ENCODE peak calls at places on chromosomes 3 and 15, in four cellular contexts. One of them, this sample, is unnamed.

GRCh38 chr3:23826382-23827061 is 20.8 kb downstream of the UBE2E1 start:
- DNase-seq in H1: no peak
- DNase-seq in HepG2: no peak
- DNase-seq in GM12878: no peak
- DNase-seq in this sample: no peak

GRCh38 chr15:98596131-98596530 is 52.2 kb upstream of the IGF1R start:
- DNase-seq in H1: no peak
- DNase-seq in HepG2: no peak
- DNase-seq in GM12878: no peak
- DNase-seq in this sample: no peak

GRCh38 chr3:52278510-52279069 is at the start of gene WDR82:
- DNase-seq in H1: peak; percentile 85
- DNase-seq in HepG2: peak; percentile 78
- DNase-seq in GM12878: peak; percentile 67
- DNase-seq in this sample: peak; percentile 95

GRCh38 chr15:57671636-57672035 is 34.9 kb upstream of the POLR2M start:
- DNase-seq in H1: no peak
- DNase-seq in HepG2: no peak
- DNase-seq in GM12878: no peak
- DNase-seq in this sample: no peak

GRCh38 chr15:64343222-64343621 is 12.8 kb downstream of the CSNK1G1 start:
- DNase-seq in H1: no peak
- DNase-seq in HepG2: no peak
- DNase-seq in GM12878: no peak
- DNase-seq in this sample: no peak

GRCh38 chr3:39378092-39378491 is 5.1 kb upstream of the SLC25A38 start:
- DNase-seq in H1: no peak
- DNase-seq in HepG2: peak; percentile 59
- DNase-seq in GM12878: no peak
- DNase-seq in this sample: peak; percentile 76

GRCh38 chr3:14374444-14374883 is 27.9 kb upstream of the SLC6A6 start:
- DNase-seq in H1: no peak
- DNase-seq in HepG2: no peak
- DNase-seq in GM12878: no peak
- DNase-seq in this sample: no peak

GRCh38 chr15:53072077-53072476 is 281.9 kb upstream of the ONECUT1 start:
- DNase-seq in H1: peak; percentile 77
- DNase-seq in HepG2: peak; percentile 35
- DNase-seq in GM12878: no peak
- DNase-seq in this sample: peak; percentile 74

GRCh38 chr15:71780349-71780976 is 29.9 kb upstream of the NR2E3 start:
- DNase-seq in H1: peak; percentile 31
- DNase-seq in HepG2: peak; percentile 45
- DNase-seq in GM12878: peak; percentile 49
- DNase-seq in this sample: peak; percentile 75

GRCh38 chr15:57727031-57727430 is 20.5 kb downstream of the POLR2M start:
- DNase-seq in H1: no peak
- DNase-seq in HepG2: no peak
- DNase-seq in GM12878: no peak
- DNase-seq in this sample: no peak

GRCh38 chr15:35522061-35522460 is 23.9 kb downstream of the DPH6 start:
- DNase-seq in H1: no peak
- DNase-seq in HepG2: no peak
- DNase-seq in GM12878: no peak
- DNase-seq in this sample: no peak
- TF ChIP-seq SUZ12 in H1: no peak
- TF ChIP-seq SUZ12 in HepG2: no peak
- TF ChIP-seq SUZ12 in GM12878: no peak
- TF ChIP-seq SUZ12 in this sample: no peak

GRCh38 chr3:133803474-133803873 is 2.1 kb upstream of the SRPRB start:
- DNase-seq in H1: no peak
- DNase-seq in HepG2: no peak
- DNase-seq in GM12878: no peak
- DNase-seq in this sample: no peak

GRCh38 chr3:133805702-133806475 is at the start of gene SRPRB:
- DNase-seq in H1: peak; percentile 77
- DNase-seq in HepG2: peak; percentile 87
- DNase-seq in GM12878: peak; percentile 87
- DNase-seq in this sample: peak; percentile 90

GRCh38 chr3:133805384-133805701 is 272 bp upstream of the SRPRB start:
- DNase-seq in H1: no peak
- DNase-seq in HepG2: no peak
- DNase-seq in GM12878: no peak
- DNase-seq in this sample: no peak

GRCh38 chr3:133799794-133800585 is 5.6 kb upstream of the SRPRB start:
- DNase-seq in H1: no peak
- DNase-seq in HepG2: peak; percentile 69
- DNase-seq in GM12878: no peak
- DNase-seq in this sample: no peak

GRCh38 chr3:133804896-133805295 is 719 bp upstream of the SRPRB start:
- DNase-seq in H1: no peak
- DNase-seq in HepG2: no peak
- DNase-seq in GM12878: no peak
- DNase-seq in this sample: no peak
- H3K9ac ChIP-seq in H1: no peak overlapping the region
- H3K9ac ChIP-seq in HepG2: no peak overlapping the region
- H3K9ac ChIP-seq in GM12878: no peak overlapping the region
- H3K9ac ChIP-seq in this sample: no peak overlapping the region

DNA sequence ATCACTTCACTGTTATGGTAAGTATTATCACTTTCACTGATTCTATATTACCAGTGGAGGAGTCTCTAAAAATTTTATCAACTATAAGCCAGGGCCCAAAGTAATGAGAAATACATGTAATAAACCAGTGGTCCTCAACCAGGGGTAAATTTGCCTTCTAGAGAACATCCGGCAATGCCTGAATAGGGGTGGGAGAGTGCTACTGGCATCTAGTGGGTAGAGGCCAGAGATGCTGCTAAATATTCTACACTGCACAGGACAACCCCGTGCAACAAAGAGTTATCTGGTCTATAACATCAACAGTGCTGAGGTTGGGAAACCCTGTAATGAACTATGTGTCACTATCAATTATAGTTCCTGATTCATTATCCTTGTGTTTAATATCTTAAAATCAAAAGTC is 2.2 kb downstream of the LYSMD2 start:
- DNase-seq in H1: no peak
- DNase-seq in HepG2: no peak
- DNase-seq in GM12878: no peak
- DNase-seq in this sample: no peak
- TF ChIP-seq SUZ12 in H1: no peak
- TF ChIP-seq SUZ12 in HepG2: no peak
- TF ChIP-seq SUZ12 in GM12878: no peak
- TF ChIP-seq SUZ12 in this sample: no peak

DNA sequence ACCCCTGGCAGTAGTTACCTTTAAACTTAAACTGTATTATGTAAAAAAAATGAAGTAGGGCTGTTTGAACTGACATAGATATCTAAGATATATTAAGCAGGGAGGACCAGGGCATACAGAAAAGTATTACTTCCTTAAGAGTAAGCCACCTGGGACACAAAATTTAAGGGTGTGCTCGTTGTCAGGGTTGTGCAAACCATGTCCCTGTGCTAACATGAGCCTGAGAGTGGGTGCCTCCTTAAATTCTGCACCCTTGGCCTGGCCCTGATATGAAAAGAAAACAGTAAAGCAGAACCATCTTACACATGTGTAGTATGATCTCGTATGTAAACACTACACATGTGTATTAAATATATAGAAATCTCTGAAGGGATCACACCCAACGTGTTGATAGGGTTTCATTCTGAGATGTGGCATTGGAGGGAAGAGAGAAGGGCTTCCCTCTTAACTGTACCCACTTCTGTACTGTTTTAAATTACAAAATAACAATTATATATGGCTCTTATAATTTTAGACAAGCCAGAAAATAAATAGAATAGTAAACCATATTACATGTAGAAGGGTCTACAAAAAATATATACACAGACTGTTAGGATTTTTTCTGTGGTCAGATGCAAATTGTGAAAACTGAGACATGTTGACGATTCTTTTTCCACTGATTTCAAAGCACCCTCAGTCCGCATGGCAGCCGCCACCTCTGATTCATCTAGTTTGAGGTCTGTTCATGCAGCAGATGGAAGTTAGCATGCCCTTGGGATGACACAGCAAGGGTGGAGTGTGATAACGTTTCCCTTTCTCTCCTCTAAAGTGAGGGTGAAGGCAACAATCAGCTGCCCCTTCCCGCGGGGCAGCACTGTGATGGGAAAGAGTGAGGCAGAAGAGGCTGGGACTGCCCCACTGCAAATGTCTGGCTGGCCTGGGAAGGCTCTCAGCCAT is 400.9 kb upstream of the PROK2 start:
- DNase-seq in H1: no peak
- DNase-seq in HepG2: peak; percentile 7
- DNase-seq in GM12878: no peak
- DNase-seq in this sample: no peak
- H3K9ac ChIP-seq in H1: no peak overlapping the region
- H3K9ac ChIP-seq in HepG2: no peak overlapping the region
- H3K9ac ChIP-seq in GM12878: no peak overlapping the region
- H3K9ac ChIP-seq in this sample: no peak overlapping the region

DNA sequence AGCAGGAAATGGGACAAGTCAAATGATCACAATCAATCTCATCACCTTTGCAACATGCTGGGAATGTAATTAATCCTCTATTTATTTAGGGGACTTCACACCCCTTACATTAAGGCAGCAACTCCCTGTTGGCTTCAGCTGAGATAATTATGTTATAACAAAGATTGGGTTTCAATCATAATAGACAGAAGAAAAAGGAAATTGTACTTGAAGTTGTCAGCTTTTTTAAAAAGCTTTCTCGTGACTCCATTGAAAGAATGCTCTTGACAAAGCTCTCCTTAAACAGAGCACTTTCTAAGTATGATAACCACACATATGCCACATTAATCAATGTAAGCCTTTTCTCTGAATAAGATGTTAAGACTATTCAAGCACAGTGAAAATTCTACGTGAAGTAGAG is 65.7 kb downstream of the SHQ1 start:
- DNase-seq in H1: no peak
- DNase-seq in HepG2: no peak
- DNase-seq in GM12878: no peak
- DNase-seq in this sample: no peak
- TF ChIP-seq SUZ12 in H1: no peak
- TF ChIP-seq SUZ12 in HepG2: no peak
- TF ChIP-seq SUZ12 in GM12878: no peak
- TF ChIP-seq SUZ12 in this sample: no peak

This sample was measured in NT2/D1.